ENCODE peak calls at places on chromosomes 12 and 14, in eight cellular contexts. C is PC-9, N is PC-3, D is fibroblast of lung, W is tibial nerve, O is tibial artery, I is stomach, S is endothelial cell of umbilical vein. R is an unnamed sample.

GRCh38 chr14:56581041-56581727 is 1.6 kb downstream of the TMEM260 start:
- DNase-seq in C (no peak), N (no peak), D (no peak), W (no peak), O (no peak), I (no peak), S (no peak), R (no peak)

GRCh38 chr14:77910506-77910905 is 110.6 kb downstream of the ADCK1 start:
- DNase-seq in C (no peak), N (no peak), D (no peak), W (no peak), O (no peak), I (peak; percentile 61), S (no peak), R (no peak)

GRCh38 chr14:99116741-99117295 is 155.2 kb downstream of the BCL11B start:
- DNase-seq in C (no peak), N (no peak), D (no peak), W (peak; percentile 0), O (no peak), I (no peak), S (no peak), R (no peak)

GRCh38 chr14:88727057-88727456 is 65.7 kb downstream of the EML5 start:
- DNase-seq in C (no peak), N (peak; percentile 28), D (no peak), W (no peak), O (no peak), I (no peak), S (no peak), R (no peak)

GRCh38 chr12:50947932-50948331 is 4.4 kb upstream of the HIGD1C start:
- DNase-seq in C (no peak), N (no peak), D (no peak), W (no peak), O (no peak), I (no peak), S (no peak), R (no peak)

GRCh38 chr12:10276774-10277173 is 30.9 kb upstream of the KLRD1 start:
- DNase-seq in C (no peak), N (no peak), D (no peak), W (no peak), O (no peak), I (no peak), S (no peak), R (no peak)

GRCh38 chr12:15193927-15194326 is 27.3 kb downstream of the RERG start:
- DNase-seq in C (peak; percentile 29), N (no peak), D (no peak), W (no peak), O (no peak), I (no peak), S (peak; percentile 51), R (no peak)

GRCh38 chr14:86847176-86847575 is 1145.8 kb downstream of the GALC start:
- DNase-seq in C (no peak), N (no peak), D (peak; percentile 6), W (no peak), O (no peak), I (no peak), S (no peak), R (no peak)

GRCh38 chr12:124995200-124995961 is 1.9 kb downstream of the BRI3BP start:
- DNase-seq in C (no peak), N (no peak), D (no peak), W (no peak), O (no peak), I (no peak), S (no peak), R (no peak)

GRCh38 chr12:40942326-40942725 is 245.8 kb upstream of the PDZRN4 start:
- DNase-seq in C (no peak), N (no peak), D (no peak), W (no peak), O (no peak), I (no peak), S (no peak), R (no peak)

GRCh38 chr14:43858981-43859380 is 648.1 kb downstream of the FSCB start:
- DNase-seq in C (no peak), N (no peak), D (no peak), W (no peak), O (no peak), I (no peak), S (no peak), R (no peak)
- H3K27ac ChIP-seq in C (no peak overlapping the region), N (no peak overlapping the region), D (no peak overlapping the region), W (no peak overlapping the region), O (no peak overlapping the region), I (no peak overlapping the region), S (no peak overlapping the region), R (no peak overlapping the region)

GRCh38 chr12:20436367-20436766 is 68.0 kb downstream of the PDE3A start:
- DNase-seq in C (no peak), N (no peak), D (no peak), W (no peak), O (no peak), I (no peak), S (peak; percentile 93), R (no peak)
- H3K4me1 ChIP-seq in C (no peaks in the 10 kb centered on the region), N (no peaks in the 10 kb centered on the region), D (peaks cover 5% of the 10 kb centered on the region), W (peaks cover 22% of the 10 kb centered on the region), O (no peaks in the 10 kb centered on the region), I (no peaks in the 10 kb centered on the region), S (peaks cover 26% of the 10 kb centered on the region), R (no peaks in the 10 kb centered on the region)

DNA sequence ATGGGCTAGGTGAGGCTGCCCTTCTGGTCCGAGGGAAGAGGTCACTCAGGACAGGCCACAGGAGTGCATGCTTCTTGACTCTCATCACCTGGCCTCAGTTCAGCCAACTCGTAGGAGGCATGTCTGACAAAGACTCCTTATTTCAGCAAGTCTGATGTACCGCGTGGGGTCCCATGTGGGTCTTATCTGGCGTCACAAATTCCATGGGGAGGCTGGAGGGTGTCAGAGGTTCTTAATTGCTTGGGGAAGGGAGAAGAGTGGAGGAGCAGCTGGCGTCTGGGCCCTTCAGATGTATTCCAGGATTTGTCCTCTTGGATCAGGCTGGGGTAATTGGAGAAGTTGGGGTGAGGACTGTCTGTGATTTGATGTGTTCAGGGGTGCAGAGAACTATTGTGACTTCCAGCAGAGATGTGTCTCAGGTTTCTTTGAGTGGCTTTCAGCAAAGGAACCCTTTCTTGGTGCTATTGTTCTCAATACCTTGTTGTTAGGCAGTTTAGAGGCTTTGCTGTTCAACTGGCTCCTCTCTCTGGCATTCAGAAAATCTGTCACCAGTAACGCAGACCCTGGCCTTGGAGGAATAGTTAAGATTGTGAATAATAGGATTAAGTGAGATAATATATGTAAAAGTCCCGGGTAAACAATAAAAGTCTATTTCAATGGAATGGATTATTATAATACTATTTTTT is 60.1 kb downstream of the SUSD6 start:
- DNase-seq in C (no peak), N (no peak), D (no peak), W (no peak), O (no peak), I (no peak), S (no peak), R (no peak)
- H3K27ac ChIP-seq in C (no peak overlapping the region), N (no peak overlapping the region), D (no peak overlapping the region), W (no peak overlapping the region), O (no peak overlapping the region), I (no peak overlapping the region), S (no peak overlapping the region), R (no peak overlapping the region)

DNA sequence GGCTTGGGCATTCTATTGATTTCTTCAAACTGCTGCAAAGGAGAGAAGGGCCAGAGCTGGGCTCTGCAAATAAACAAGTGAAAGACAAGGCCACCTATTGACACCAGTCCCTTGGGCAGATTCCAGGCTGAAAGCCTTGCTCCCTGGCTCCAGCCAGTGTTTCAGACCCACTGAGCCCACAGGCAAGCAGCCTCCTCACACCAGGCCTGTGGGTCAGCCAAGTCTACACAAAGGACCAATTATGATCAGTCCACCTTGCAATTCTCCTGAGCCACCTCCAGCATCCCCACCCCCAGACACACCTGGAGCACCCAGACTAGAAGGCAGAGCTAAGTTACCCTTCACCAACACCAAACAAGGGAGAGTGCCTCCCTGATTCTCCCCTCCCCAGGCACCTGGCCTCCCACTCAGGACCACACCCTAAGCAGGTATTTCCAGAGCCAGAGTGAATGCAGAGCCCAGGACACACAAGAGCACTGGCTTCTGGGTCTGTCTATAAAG is 13.8 kb downstream of the ACTN1 start:
- DNase-seq in C (peak; percentile 75), N (peak; percentile 56), D (no peak), W (no peak), O (no peak), I (no peak), S (no peak), R (no peak)
- H3K4me1 ChIP-seq in C (peaks cover 43% of the 10 kb centered on the region), N (peaks cover 59% of the 10 kb centered on the region), D (peaks cover 63% of the 10 kb centered on the region), W (peaks cover 73% of the 10 kb centered on the region), O (peaks cover 4% of the 10 kb centered on the region), I (peaks cover 90% of the 10 kb centered on the region), S (peaks cover 59% of the 10 kb centered on the region), R (peaks cover 61% of the 10 kb centered on the region)

DNA sequence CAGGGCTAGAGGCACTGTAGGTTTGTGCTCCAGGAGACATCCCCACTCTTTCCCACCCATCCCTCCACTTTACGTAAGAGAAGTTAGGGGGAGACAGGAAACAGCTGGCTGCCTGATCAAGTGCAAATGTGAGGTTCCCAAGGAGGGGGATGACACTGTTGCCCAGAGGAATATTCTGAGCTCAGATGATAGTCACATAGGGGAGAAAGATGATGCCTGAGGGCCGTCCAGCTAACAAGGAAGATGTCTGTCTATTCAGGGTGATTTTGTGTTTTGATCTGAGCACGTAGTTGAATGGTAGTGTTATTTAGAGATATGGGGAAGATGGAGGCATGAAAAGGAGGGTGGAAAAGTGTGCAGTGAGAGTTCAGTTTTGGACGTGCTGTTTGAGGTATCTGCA is 13.9 kb upstream of the GPRC5D start:
- DNase-seq in C (no peak), N (no peak), D (no peak), W (no peak), O (no peak), I (no peak), S (no peak), R (no peak)
- H3K27ac ChIP-seq in C (no peak overlapping the region), N (no peak overlapping the region), D (no peak overlapping the region), W (no peak overlapping the region), O (no peak overlapping the region), I (no peak overlapping the region), S (no peak overlapping the region), R (no peak overlapping the region)

GRCh38 chr14:105659935-105660527 is 133.6 kb downstream of the TMEM121 start:
- DNase-seq in C (no peak), N (no peak), D (no peak), W (no peak), O (no peak), I (no peak), S (no peak), R (no peak)
- H3K4me1 ChIP-seq in C (no peaks in the 10 kb centered on the region), N (no peaks in the 10 kb centered on the region), D (no peaks in the 10 kb centered on the region), W (peaks cover 6% of the 10 kb centered on the region), O (no peaks in the 10 kb centered on the region), I (peaks cover 6% of the 10 kb centered on the region), S (no peaks in the 10 kb centered on the region), R (no peaks in the 10 kb centered on the region)